ENCODE peak calls at places on chromosomes 5 and 9, in ten cellular contexts. One of them, this sample, is unnamed.

GRCh38 chr5:10475931-10476687 is 34.4 kb downstream of the ROPN1L start:
- DNase-seq in kidney: no peak
- DNase-seq in colonic mucosa: no peak
- DNase-seq in IMR-90: no peak
- DNase-seq in GM12864: no peak
- DNase-seq in mucosa of descending colon: no peak
- DNase-seq in body of pancreas: no peak
- DNase-seq in A549: no peak
- DNase-seq in GM23338: no peak
- DNase-seq in uterus: no peak
- DNase-seq in this sample: no peak

GRCh38 chr5:94544784-94545318 is 73.6 kb downstream of the KIAA0825 start:
- DNase-seq in body of pancreas: no peak
- DNase-seq in GM23338: no peak
- DNase-seq in A549: no peak
- DNase-seq in colonic mucosa: no peak
- DNase-seq in mucosa of descending colon: no peak
- DNase-seq in kidney: no peak
- DNase-seq in GM12864: no peak
- DNase-seq in uterus: no peak
- DNase-seq in IMR-90: no peak
- DNase-seq in this sample: no peak

GRCh38 chr9:112198646-112199045 is 23.5 kb upstream of the SUSD1 start:
- DNase-seq in mucosa of descending colon: no peak
- DNase-seq in GM23338: no peak
- DNase-seq in IMR-90: no peak
- DNase-seq in uterus: no peak
- DNase-seq in GM12864: no peak
- DNase-seq in A549: peak
- DNase-seq in colonic mucosa: peak
- DNase-seq in body of pancreas: no peak
- DNase-seq in kidney: no peak
- DNase-seq in this sample: no peak

GRCh38 chr5:126718246-126718868 is 58.6 kb upstream of the LMNB1 start:
- DNase-seq in GM12864: no peak
- DNase-seq in body of pancreas: no peak
- DNase-seq in mucosa of descending colon: no peak
- DNase-seq in GM23338: peak
- DNase-seq in colonic mucosa: no peak
- DNase-seq in IMR-90: no peak
- DNase-seq in kidney: no peak
- DNase-seq in A549: no peak
- DNase-seq in uterus: no peak
- DNase-seq in this sample: no peak

GRCh38 chr9:111190352-111190751 is 139.7 kb downstream of the OR2K2 start:
- DNase-seq in uterus: no peak
- DNase-seq in GM12864: no peak
- DNase-seq in GM23338: no peak
- DNase-seq in mucosa of descending colon: no peak
- DNase-seq in colonic mucosa: no peak
- DNase-seq in A549: no peak
- DNase-seq in body of pancreas: no peak
- DNase-seq in IMR-90: peak
- DNase-seq in kidney: no peak
- DNase-seq in this sample: no peak

GRCh38 chr5:132747693-132748440 is 641 bp downstream of the CCNI2 start:
- DNase-seq in kidney: peak
- DNase-seq in GM23338: peak
- DNase-seq in A549: no peak
- DNase-seq in colonic mucosa: no peak
- DNase-seq in body of pancreas: peak
- DNase-seq in IMR-90: no peak
- DNase-seq in uterus: no peak
- DNase-seq in GM12864: no peak
- DNase-seq in mucosa of descending colon: peak
- DNase-seq in this sample: no peak

GRCh38 chr5:1643651-1644392 is 120.1 kb upstream of the LPCAT1 start:
- DNase-seq in kidney: no peak
- DNase-seq in uterus: no peak
- DNase-seq in body of pancreas: no peak
- DNase-seq in mucosa of descending colon: no peak
- DNase-seq in A549: no peak
- DNase-seq in colonic mucosa: no peak
- DNase-seq in GM23338: peak
- DNase-seq in GM12864: no peak
- DNase-seq in IMR-90: no peak
- DNase-seq in this sample: peak

GRCh38 chr5:1465966-1466471 is 20.8 kb upstream of the SLC6A3 start:
- DNase-seq in IMR-90: no peak
- DNase-seq in kidney: peak
- DNase-seq in GM23338: no peak
- DNase-seq in uterus: peak
- DNase-seq in colonic mucosa: no peak
- DNase-seq in A549: no peak
- DNase-seq in GM12864: no peak
- DNase-seq in mucosa of descending colon: peak
- DNase-seq in body of pancreas: no peak
- DNase-seq in this sample: no peak

GRCh38 chr5:103741984-103742383 is 179.4 kb upstream of the NUDT12 start:
- DNase-seq in kidney: no peak
- DNase-seq in IMR-90: no peak
- DNase-seq in GM12864: no peak
- DNase-seq in body of pancreas: no peak
- DNase-seq in uterus: no peak
- DNase-seq in GM23338: no peak
- DNase-seq in mucosa of descending colon: no peak
- DNase-seq in A549: no peak
- DNase-seq in colonic mucosa: no peak
- DNase-seq in this sample: no peak

GRCh38 chr9:108049026-108049591 is 559.5 kb upstream of the KLF4 start:
- DNase-seq in IMR-90: peak
- DNase-seq in body of pancreas: no peak
- DNase-seq in kidney: no peak
- DNase-seq in A549: peak
- DNase-seq in uterus: no peak
- DNase-seq in GM23338: no peak
- DNase-seq in mucosa of descending colon: no peak
- DNase-seq in GM12864: no peak
- DNase-seq in colonic mucosa: peak
- DNase-seq in this sample: no peak

GRCh38 chr9:108050894-108051293 is 561.3 kb upstream of the KLF4 start:
- DNase-seq in uterus: no peak
- DNase-seq in GM23338: no peak
- DNase-seq in GM12864: no peak
- DNase-seq in IMR-90: no peak
- DNase-seq in colonic mucosa: peak
- DNase-seq in kidney: no peak
- DNase-seq in mucosa of descending colon: no peak
- DNase-seq in A549: no peak
- DNase-seq in body of pancreas: no peak
- DNase-seq in this sample: no peak

GRCh38 chr9:108048406-108049025 is 558.9 kb upstream of the KLF4 start:
- DNase-seq in mucosa of descending colon: no peak
- DNase-seq in IMR-90: no peak
- DNase-seq in colonic mucosa: no peak
- DNase-seq in uterus: no peak
- DNase-seq in GM12864: no peak
- DNase-seq in A549: no peak
- DNase-seq in GM23338: no peak
- DNase-seq in body of pancreas: no peak
- DNase-seq in kidney: no peak
- DNase-seq in this sample: no peak

GRCh38 chr9:108047264-108047663 is 557.7 kb upstream of the KLF4 start:
- DNase-seq in mucosa of descending colon: no peak
- DNase-seq in GM23338: no peak
- DNase-seq in colonic mucosa: no peak
- DNase-seq in A549: no peak
- DNase-seq in kidney: no peak
- DNase-seq in uterus: no peak
- DNase-seq in IMR-90: peak
- DNase-seq in GM12864: no peak
- DNase-seq in body of pancreas: no peak
- DNase-seq in this sample: no peak

GRCh38 chr9:108049671-108050494 is 560.3 kb upstream of the KLF4 start:
- DNase-seq in uterus: no peak
- DNase-seq in IMR-90: no peak
- DNase-seq in mucosa of descending colon: no peak
- DNase-seq in kidney: no peak
- DNase-seq in body of pancreas: no peak
- DNase-seq in GM12864: no peak
- DNase-seq in A549: no peak
- DNase-seq in GM23338: no peak
- DNase-seq in colonic mucosa: no peak
- DNase-seq in this sample: no peak
- H3K4me3 ChIP-seq in uterus: no peak
- H3K4me3 ChIP-seq in IMR-90: no peak
- H3K4me3 ChIP-seq in mucosa of descending colon: no peak
- H3K4me3 ChIP-seq in kidney: no peak
- H3K4me3 ChIP-seq in body of pancreas: no peak
- H3K4me3 ChIP-seq in GM12864: no peak
- H3K4me3 ChIP-seq in A549: no peak
- H3K4me3 ChIP-seq in GM23338: no peak
- H3K4me3 ChIP-seq in colonic mucosa: no peak
- H3K4me3 ChIP-seq in this sample: no peak

DNA sequence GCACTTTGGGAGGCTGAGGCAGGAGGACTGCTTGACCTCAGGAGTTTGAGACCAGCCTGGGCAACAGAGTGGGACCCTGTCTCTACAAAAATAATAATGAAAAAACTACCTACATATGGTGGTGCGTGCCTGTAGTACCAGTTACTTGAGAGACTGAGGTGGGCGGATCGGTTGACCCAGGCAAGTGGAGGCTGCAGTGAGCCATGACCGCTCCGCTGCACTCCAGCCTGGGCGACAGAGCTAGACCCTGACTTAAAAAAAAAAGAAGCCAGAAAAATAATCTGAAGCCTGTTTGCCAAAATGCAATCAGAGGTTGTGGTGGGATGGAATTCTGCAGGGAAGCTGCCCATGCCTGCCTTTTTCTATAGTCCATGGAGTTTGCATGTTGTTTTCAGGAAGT is 50.4 kb upstream of the GGTA1 start:
- DNase-seq in A549: no peak
- DNase-seq in GM23338: no peak
- DNase-seq in mucosa of descending colon: no peak
- DNase-seq in kidney: no peak
- DNase-seq in uterus: no peak
- DNase-seq in IMR-90: no peak
- DNase-seq in colonic mucosa: no peak
- DNase-seq in body of pancreas: no peak
- DNase-seq in GM12864: no peak
- DNase-seq in this sample: no peak
- H3K4me3 ChIP-seq in A549: no peak
- H3K4me3 ChIP-seq in GM23338: peak
- H3K4me3 ChIP-seq in mucosa of descending colon: no peak
- H3K4me3 ChIP-seq in kidney: no peak
- H3K4me3 ChIP-seq in uterus: no peak
- H3K4me3 ChIP-seq in IMR-90: no peak
- H3K4me3 ChIP-seq in colonic mucosa: no peak
- H3K4me3 ChIP-seq in body of pancreas: no peak
- H3K4me3 ChIP-seq in GM12864: no peak
- H3K4me3 ChIP-seq in this sample: peak

DNA sequence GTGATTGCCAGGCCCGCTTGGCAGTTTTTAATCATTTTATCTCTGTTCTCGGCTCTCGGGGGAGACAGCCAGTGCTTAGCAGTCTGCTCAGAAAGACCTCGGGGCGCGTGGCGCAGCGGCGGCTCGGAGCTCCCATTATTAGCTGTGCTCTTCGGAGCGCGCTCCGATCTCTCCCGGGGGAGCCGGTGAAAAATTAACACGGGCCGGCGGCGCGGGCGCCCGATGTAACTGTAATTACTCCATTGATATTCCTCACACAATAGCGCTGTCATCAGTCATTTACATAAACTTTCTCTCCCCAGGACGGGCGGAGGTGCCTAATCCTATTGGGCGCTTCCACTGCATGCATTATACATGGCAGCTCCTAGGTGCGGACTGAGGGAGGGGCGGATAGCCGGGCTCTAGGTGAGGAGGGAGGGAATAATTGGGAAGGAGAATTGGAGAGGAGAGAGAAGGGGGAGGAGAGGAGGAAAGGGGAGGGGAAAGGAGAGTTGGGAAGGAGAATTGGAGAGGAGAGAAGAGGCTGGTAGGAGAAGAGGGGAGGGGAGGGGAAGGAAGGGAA is 24.9 kb downstream of the LMX1B start:
- DNase-seq in GM12864: no peak
- DNase-seq in colonic mucosa: no peak
- DNase-seq in A549: no peak
- DNase-seq in uterus: no peak
- DNase-seq in mucosa of descending colon: no peak
- DNase-seq in IMR-90: no peak
- DNase-seq in kidney: no peak
- DNase-seq in GM23338: peak
- DNase-seq in body of pancreas: no peak
- DNase-seq in this sample: no peak
- H3K4me3 ChIP-seq in GM12864: no peak
- H3K4me3 ChIP-seq in colonic mucosa: no peak
- H3K4me3 ChIP-seq in A549: no peak
- H3K4me3 ChIP-seq in uterus: no peak
- H3K4me3 ChIP-seq in mucosa of descending colon: no peak
- H3K4me3 ChIP-seq in IMR-90: no peak
- H3K4me3 ChIP-seq in kidney: no peak
- H3K4me3 ChIP-seq in GM23338: peak
- H3K4me3 ChIP-seq in body of pancreas: no peak
- H3K4me3 ChIP-seq in this sample: peak

GRCh38 chr5:15707631-15708030 is 207.7 kb downstream of the FBXL7 start:
- DNase-seq in colonic mucosa: no peak
- DNase-seq in GM12864: no peak
- DNase-seq in GM23338: no peak
- DNase-seq in uterus: no peak
- DNase-seq in kidney: no peak
- DNase-seq in mucosa of descending colon: no peak
- DNase-seq in IMR-90: no peak
- DNase-seq in A549: no peak
- DNase-seq in body of pancreas: no peak
- DNase-seq in this sample: no peak

GRCh38 chr5:15717002-15717401 is 217.0 kb downstream of the FBXL7 start:
- DNase-seq in IMR-90: peak
- DNase-seq in A549: no peak
- DNase-seq in body of pancreas: no peak
- DNase-seq in GM12864: no peak
- DNase-seq in kidney: no peak
- DNase-seq in mucosa of descending colon: no peak
- DNase-seq in uterus: no peak
- DNase-seq in GM23338: no peak
- DNase-seq in colonic mucosa: no peak
- DNase-seq in this sample: no peak

GRCh38 chr5:15715535-15715934 is 215.6 kb downstream of the FBXL7 start:
- DNase-seq in body of pancreas: no peak
- DNase-seq in uterus: no peak
- DNase-seq in GM12864: no peak
- DNase-seq in A549: no peak
- DNase-seq in mucosa of descending colon: no peak
- DNase-seq in GM23338: no peak
- DNase-seq in IMR-90: no peak
- DNase-seq in kidney: no peak
- DNase-seq in colonic mucosa: no peak
- DNase-seq in this sample: no peak

GRCh38 chr5:15715966-15716365 is 216.0 kb downstream of the FBXL7 start:
- DNase-seq in kidney: no peak
- DNase-seq in GM23338: no peak
- DNase-seq in A549: no peak
- DNase-seq in IMR-90: no peak
- DNase-seq in mucosa of descending colon: no peak
- DNase-seq in GM12864: no peak
- DNase-seq in body of pancreas: no peak
- DNase-seq in uterus: no peak
- DNase-seq in colonic mucosa: no peak
- DNase-seq in this sample: no peak

GRCh38 chr5:15711881-15712280 is 211.9 kb downstream of the FBXL7 start:
- DNase-seq in GM12864: no peak
- DNase-seq in mucosa of descending colon: no peak
- DNase-seq in body of pancreas: no peak
- DNase-seq in IMR-90: no peak
- DNase-seq in kidney: no peak
- DNase-seq in GM23338: no peak
- DNase-seq in uterus: no peak
- DNase-seq in colonic mucosa: no peak
- DNase-seq in A549: no peak
- DNase-seq in this sample: no peak
- H3K4me3 ChIP-seq in GM12864: no peak
- H3K4me3 ChIP-seq in mucosa of descending colon: no peak
- H3K4me3 ChIP-seq in body of pancreas: no peak
- H3K4me3 ChIP-seq in IMR-90: no peak
- H3K4me3 ChIP-seq in kidney: no peak
- H3K4me3 ChIP-seq in GM23338: no peak
- H3K4me3 ChIP-seq in uterus: no peak
- H3K4me3 ChIP-seq in colonic mucosa: no peak
- H3K4me3 ChIP-seq in A549: no peak
- H3K4me3 ChIP-seq in this sample: no peak

This sample was measured in left ventricle myocardium inferior.